ENCODE peak calls at places on chromosomes 6 and 20, in seven cellular contexts. One of them, this sample, is unnamed. For H3K9me3, the result is how much of the 10 kb centered on the place peaks cover.

GRCh38 chr20:21339499-21339898 is 36.4 kb downstream of the XRN2 start:
- DNase-seq in IMR-90: peak
- DNase-seq in heart left ventricle: no peak
- DNase-seq in Panc1: no peak
- DNase-seq in endodermal cell: no peak
- DNase-seq in cardiac muscle cell: peak
- DNase-seq in ovary: no peak
- DNase-seq in this sample: no peak

GRCh38 chr6:93684339-93684738 is 265.0 kb upstream of the EPHA7 start:
- DNase-seq in IMR-90: no peak
- DNase-seq in heart left ventricle: no peak
- DNase-seq in cardiac muscle cell: no peak
- DNase-seq in Panc1: no peak
- DNase-seq in ovary: no peak
- DNase-seq in endodermal cell: no peak
- DNase-seq in this sample: no peak

GRCh38 chr20:30376767-30377658 is 880.5 kb upstream of the DEFB115 start:
- DNase-seq in cardiac muscle cell: peak
- DNase-seq in Panc1: peak
- DNase-seq in ovary: peak
- DNase-seq in endodermal cell: peak
- DNase-seq in IMR-90: peak
- DNase-seq in heart left ventricle: peak
- DNase-seq in this sample: peak

GRCh38 chr20:50527068-50527605 is 17.0 kb downstream of the PTPN1 start:
- DNase-seq in ovary: no peak
- DNase-seq in endodermal cell: no peak
- DNase-seq in IMR-90: peak
- DNase-seq in cardiac muscle cell: no peak
- DNase-seq in heart left ventricle: no peak
- DNase-seq in Panc1: no peak
- DNase-seq in this sample: no peak

GRCh38 chr6:10479939-10480700 is 41.0 kb upstream of the GCNT2 start:
- DNase-seq in IMR-90: no peak
- DNase-seq in endodermal cell: no peak
- DNase-seq in heart left ventricle: no peak
- DNase-seq in Panc1: no peak
- DNase-seq in ovary: no peak
- DNase-seq in cardiac muscle cell: peak
- DNase-seq in this sample: no peak

GRCh38 chr6:169905041-169905807 is 153.8 kb downstream of the ERMARD start:
- DNase-seq in heart left ventricle: peak
- DNase-seq in ovary: peak
- DNase-seq in Panc1: no peak
- DNase-seq in endodermal cell: no peak
- DNase-seq in IMR-90: peak
- DNase-seq in cardiac muscle cell: peak
- DNase-seq in this sample: no peak

GRCh38 chr20:1330075-1330830 is 1.3 kb upstream of the SDCBP2 start:
- DNase-seq in heart left ventricle: peak
- DNase-seq in IMR-90: no peak
- DNase-seq in Panc1: no peak
- DNase-seq in endodermal cell: peak
- DNase-seq in cardiac muscle cell: peak
- DNase-seq in ovary: no peak
- DNase-seq in this sample: no peak

GRCh38 chr6:64890609-64891008 is 816.4 kb downstream of the EYS start:
- DNase-seq in endodermal cell: no peak
- DNase-seq in cardiac muscle cell: peak
- DNase-seq in heart left ventricle: no peak
- DNase-seq in Panc1: no peak
- DNase-seq in ovary: no peak
- DNase-seq in IMR-90: peak
- DNase-seq in this sample: no peak

GRCh38 chr6:53943410-53943809 is 148.6 kb downstream of the LRRC1 start:
- DNase-seq in cardiac muscle cell: peak
- DNase-seq in heart left ventricle: no peak
- DNase-seq in Panc1: no peak
- DNase-seq in endodermal cell: no peak
- DNase-seq in IMR-90: no peak
- DNase-seq in ovary: peak
- DNase-seq in this sample: no peak

GRCh38 chr6:113994934-113995342 is 24.0 kb upstream of the HDAC2 start:
- DNase-seq in ovary: no peak
- DNase-seq in heart left ventricle: peak
- DNase-seq in cardiac muscle cell: peak
- DNase-seq in endodermal cell: peak
- DNase-seq in Panc1: peak
- DNase-seq in IMR-90: peak
- DNase-seq in this sample: peak
- TF ChIP-seq CTCF in ovary: no peak
- TF ChIP-seq CTCF in heart left ventricle: peak
- TF ChIP-seq CTCF in cardiac muscle cell: peak
- TF ChIP-seq CTCF in endodermal cell: peak
- TF ChIP-seq CTCF in Panc1: peak
- TF ChIP-seq CTCF in IMR-90: peak
- TF ChIP-seq CTCF in this sample: peak

DNA sequence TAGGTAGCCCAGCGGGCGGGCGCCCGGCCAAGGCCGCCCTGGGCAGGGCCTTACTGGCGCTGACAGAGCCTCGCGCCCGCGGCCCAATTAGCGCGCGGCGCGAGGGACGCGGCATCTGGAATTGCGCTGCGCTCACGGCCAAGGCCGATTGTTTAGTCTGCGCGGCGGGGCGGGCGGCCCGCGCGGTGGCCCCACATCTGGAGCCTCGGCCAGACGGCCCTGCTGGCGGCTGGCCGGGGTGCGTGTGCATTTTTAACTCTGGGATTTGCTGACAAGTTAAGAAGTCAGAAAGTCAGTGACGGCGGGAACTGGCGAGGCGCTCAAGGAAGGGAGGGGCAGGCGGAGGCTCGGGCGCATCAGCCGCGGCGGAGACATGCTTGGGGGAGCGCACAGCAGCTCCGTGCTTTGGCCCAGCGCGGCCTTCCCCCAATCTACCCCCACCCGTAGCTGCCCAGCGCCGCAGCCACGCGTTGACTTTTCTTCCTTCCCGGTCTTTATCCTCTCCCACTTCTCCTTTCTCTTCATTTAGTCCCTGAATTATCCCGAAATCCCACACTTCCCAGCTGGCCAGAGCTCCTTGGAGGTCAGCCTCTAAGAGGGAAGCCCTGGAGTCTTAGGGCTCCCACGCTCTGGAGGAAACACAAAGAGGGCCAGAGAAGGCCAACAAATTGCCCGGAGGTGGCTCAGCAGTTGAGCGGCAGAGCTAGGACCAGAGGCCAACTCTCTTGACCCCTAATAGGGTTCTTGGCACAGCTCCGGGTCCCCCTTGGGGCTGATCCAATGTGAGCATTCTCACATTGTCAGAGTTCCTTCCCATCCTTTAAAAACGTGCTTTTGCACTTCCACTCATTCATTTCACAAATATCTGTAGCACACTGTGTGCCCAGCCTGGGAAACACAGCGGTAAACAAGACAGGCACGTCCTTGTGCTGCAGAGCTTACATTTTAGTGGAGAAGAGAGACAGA is 40.8 kb upstream of the FOXP4 start:
- DNase-seq in endodermal cell: peak
- DNase-seq in Panc1: no peak
- DNase-seq in heart left ventricle: peak
- DNase-seq in IMR-90: peak
- DNase-seq in cardiac muscle cell: peak
- DNase-seq in ovary: peak
- DNase-seq in this sample: peak
- H3K4me3 ChIP-seq in endodermal cell: peak
- H3K4me3 ChIP-seq in Panc1: peak
- H3K4me3 ChIP-seq in heart left ventricle: peak
- H3K4me3 ChIP-seq in IMR-90: peak
- H3K4me3 ChIP-seq in cardiac muscle cell: peak
- H3K4me3 ChIP-seq in ovary: peak
- H3K4me3 ChIP-seq in this sample: peak

GRCh38 chr20:5312518-5312917 is 4.2 kb downstream of the PROKR2 start:
- DNase-seq in Panc1: no peak
- DNase-seq in ovary: no peak
- DNase-seq in cardiac muscle cell: no peak
- DNase-seq in IMR-90: no peak
- DNase-seq in endodermal cell: no peak
- DNase-seq in heart left ventricle: no peak
- DNase-seq in this sample: no peak
- H3K9me3 ChIP-seq in Panc1: under half
- H3K9me3 ChIP-seq in ovary: under half
- H3K9me3 ChIP-seq in cardiac muscle cell: under half
- H3K9me3 ChIP-seq in IMR-90: under half
- H3K9me3 ChIP-seq in endodermal cell: under half
- H3K9me3 ChIP-seq in heart left ventricle: under half
- H3K9me3 ChIP-seq in this sample: under half

DNA sequence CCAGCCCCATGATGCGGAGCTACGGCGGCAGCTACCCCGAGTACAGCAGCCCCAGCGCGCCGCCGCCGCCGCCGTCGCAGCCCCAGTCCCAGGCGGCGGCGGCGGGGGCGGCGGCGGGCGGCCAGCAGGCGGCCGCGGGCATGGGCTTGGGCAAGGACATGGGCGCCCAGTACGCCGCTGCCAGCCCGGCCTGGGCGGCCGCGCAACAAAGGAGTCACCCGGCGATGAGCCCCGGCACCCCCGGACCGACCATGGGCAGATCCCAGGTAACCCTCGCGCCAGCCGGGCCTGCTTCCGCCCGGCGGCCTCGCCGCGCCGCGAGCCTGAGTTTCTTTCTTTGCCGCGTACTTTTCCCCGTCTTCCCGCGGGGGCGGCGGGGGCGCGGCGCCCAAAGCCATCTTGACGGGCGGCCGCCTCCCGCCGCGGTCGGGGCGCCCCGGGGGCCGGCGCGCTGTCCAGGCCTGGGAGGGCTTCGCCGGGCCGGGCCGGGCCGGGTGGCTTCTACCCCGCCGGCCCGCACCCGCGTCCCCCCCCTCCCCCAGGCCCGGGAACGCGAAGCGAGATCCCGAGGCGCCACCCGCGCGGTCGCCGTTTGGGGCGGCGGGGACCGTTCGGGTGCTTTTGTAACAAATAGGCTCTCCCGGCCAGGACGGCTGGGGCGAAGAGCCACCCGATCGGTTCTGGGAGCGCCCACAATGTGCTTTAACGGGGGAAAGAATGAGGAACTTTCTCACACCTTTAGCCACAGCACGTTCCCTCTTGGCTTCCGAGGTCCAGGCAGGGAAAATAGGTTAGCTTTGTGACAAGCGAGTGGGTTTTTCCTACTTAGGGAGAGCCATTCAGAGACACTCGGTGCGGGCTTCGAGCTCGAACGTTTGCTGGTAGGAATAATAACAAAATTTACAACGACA is 2.3 kb downstream of the ARID1B start:
- DNase-seq in ovary: peak
- DNase-seq in IMR-90: no peak
- DNase-seq in heart left ventricle: peak
- DNase-seq in endodermal cell: peak
- DNase-seq in cardiac muscle cell: no peak
- DNase-seq in Panc1: no peak
- DNase-seq in this sample: peak
- TF ChIP-seq CTCF in ovary: no peak
- TF ChIP-seq CTCF in IMR-90: no peak
- TF ChIP-seq CTCF in heart left ventricle: no peak
- TF ChIP-seq CTCF in endodermal cell: peak
- TF ChIP-seq CTCF in cardiac muscle cell: no peak
- TF ChIP-seq CTCF in Panc1: peak
- TF ChIP-seq CTCF in this sample: no peak

GRCh38 chr6:37359034-37359433 is 5.3 kb downstream of the RNF8 start:
- DNase-seq in ovary: no peak
- DNase-seq in endodermal cell: no peak
- DNase-seq in Panc1: no peak
- DNase-seq in heart left ventricle: no peak
- DNase-seq in IMR-90: no peak
- DNase-seq in cardiac muscle cell: no peak
- DNase-seq in this sample: no peak

GRCh38 chr6:37354526-37355384 is 972 bp downstream of the RNF8 start:
- DNase-seq in cardiac muscle cell: peak
- DNase-seq in ovary: peak
- DNase-seq in Panc1: no peak
- DNase-seq in endodermal cell: peak
- DNase-seq in heart left ventricle: no peak
- DNase-seq in IMR-90: peak
- DNase-seq in this sample: peak

GRCh38 chr6:37357860-37358259 is 4.1 kb downstream of the RNF8 start:
- DNase-seq in cardiac muscle cell: no peak
- DNase-seq in Panc1: no peak
- DNase-seq in ovary: no peak
- DNase-seq in IMR-90: no peak
- DNase-seq in heart left ventricle: no peak
- DNase-seq in endodermal cell: no peak
- DNase-seq in this sample: no peak

GRCh38 chr6:37353761-37354525 is at the start of gene RNF8:
- DNase-seq in IMR-90: peak
- DNase-seq in Panc1: peak
- DNase-seq in ovary: peak
- DNase-seq in cardiac muscle cell: peak
- DNase-seq in heart left ventricle: peak
- DNase-seq in endodermal cell: peak
- DNase-seq in this sample: peak

DNA sequence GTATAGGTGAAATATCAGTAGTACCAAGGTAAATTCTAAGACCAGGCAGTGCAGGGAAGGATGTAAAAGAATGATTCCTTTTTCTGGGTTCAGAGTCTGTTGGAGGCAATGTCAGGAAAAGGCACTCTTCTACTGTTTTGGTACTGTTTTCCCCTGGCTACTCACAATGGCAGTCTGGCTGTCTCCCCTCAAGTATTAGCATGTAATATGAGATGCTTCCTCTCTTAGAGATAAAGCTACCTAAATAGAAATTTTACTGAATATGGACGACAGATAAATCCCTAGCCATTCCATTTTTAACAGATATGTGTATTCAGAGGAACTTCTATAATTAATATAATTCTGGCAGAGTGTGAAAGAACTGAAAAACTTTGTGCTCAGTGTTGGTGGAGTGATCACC is 3.5 kb downstream of the RNF8 start:
- DNase-seq in cardiac muscle cell: no peak
- DNase-seq in IMR-90: peak
- DNase-seq in Panc1: no peak
- DNase-seq in heart left ventricle: no peak
- DNase-seq in endodermal cell: no peak
- DNase-seq in ovary: no peak
- DNase-seq in this sample: no peak
- H3K4me3 ChIP-seq in cardiac muscle cell: peak
- H3K4me3 ChIP-seq in IMR-90: no peak
- H3K4me3 ChIP-seq in Panc1: no peak
- H3K4me3 ChIP-seq in heart left ventricle: no peak
- H3K4me3 ChIP-seq in endodermal cell: peak
- H3K4me3 ChIP-seq in ovary: no peak
- H3K4me3 ChIP-seq in this sample: no peak

GRCh38 chr6:41724638-41725501 is 10.5 kb downstream of the TFEB start:
- DNase-seq in endodermal cell: no peak
- DNase-seq in Panc1: no peak
- DNase-seq in heart left ventricle: no peak
- DNase-seq in IMR-90: no peak
- DNase-seq in ovary: no peak
- DNase-seq in cardiac muscle cell: no peak
- DNase-seq in this sample: no peak
- H3K9me3 ChIP-seq in endodermal cell: under half
- H3K9me3 ChIP-seq in Panc1: under half
- H3K9me3 ChIP-seq in heart left ventricle: under half
- H3K9me3 ChIP-seq in IMR-90: under half
- H3K9me3 ChIP-seq in ovary: under half
- H3K9me3 ChIP-seq in cardiac muscle cell: under half
- H3K9me3 ChIP-seq in this sample: under half

This sample was measured in BE2C.